ENCODE peak calls at places on chromosomes 16 and 17, in four cellular contexts. X is A549, T is ovary, Z is tibial nerve. C is an unnamed sample.

GRCh38 chr17:79739148-79740062 is 8.7 kb downstream of the ENPP7 start:
- DNase-seq in X (no peak), T (no peak), Z (no peak), C (no peak)

GRCh38 chr17:63309021-63309420 is 137.1 kb downstream of the CYB561 start:
- DNase-seq in X (peak; percentile 13), T (no peak), Z (no peak), C (no peak)

GRCh38 chr16:22665048-22665797 is 148.7 kb upstream of the HS3ST2 start:
- DNase-seq in X (no peak), T (no peak), Z (no peak), C (no peak)

GRCh38 chr17:76318586-76318985 is 10.5 kb upstream of the QRICH2 start:
- DNase-seq in X (no peak), T (no peak), Z (no peak), C (no peak)

GRCh38 chr17:76840443-76840767 is 27.8 kb upstream of the MGAT5B start:
- DNase-seq in X (no peak), T (no peak), Z (no peak), C (no peak)

GRCh38 chr17:42750730-42751356 is 6.0 kb upstream of the EZH1 start:
- DNase-seq in X (no peak), T (no peak), Z (no peak), C (no peak)

GRCh38 chr16:86509759-86510464 is 415 bp upstream of the FOXF1 start:
- DNase-seq in X (no peak), T (peak; percentile 38), Z (no peak), C (no peak)

GRCh38 chr17:81066072-81066471 is 31.1 kb downstream of the BAIAP2 start:
- DNase-seq in X (no peak), T (no peak), Z (no peak), C (no peak)

GRCh38 chr17:31919802-31920525 is 16.8 kb upstream of the SUZ12 start:
- DNase-seq in X (no peak), T (no peak), Z (no peak), C (no peak)

GRCh38 chr17:44794699-44795413 is 35.2 kb downstream of the GJC1 start:
- DNase-seq in X (peak; percentile 84), T (no peak), Z (no peak), C (no peak)

GRCh38 chr17:42337442-42337841 is 49.1 kb downstream of the STAT5A start:
- DNase-seq in X (no peak), T (no peak), Z (no peak), C (no peak)

GRCh38 chr17:80151333-80151732 is 4.4 kb upstream of the EIF4A3 start:
- DNase-seq in X (no peak), T (no peak), Z (no peak), C (no peak)

GRCh38 chr17:35167046-35167445 is 19.4 kb downstream of the UNC45B start:
- DNase-seq in X (no peak), T (no peak), Z (no peak), C (no peak)

GRCh38 chr17:7560172-7561027 is 1.3 kb upstream of the SENP3 start:
- DNase-seq in X (peak; percentile 78), T (peak; percentile 69), Z (peak; percentile 46), C (no peak)

GRCh38 chr17:35242158-35242804 is 591 bp upstream of the SLFN5 start:
- DNase-seq in X (peak; percentile 69), T (peak; percentile 56), Z (peak; percentile 29), C (peak; percentile 80)

GRCh38 chr17:55122114-55122513 is 142.6 kb upstream of the HLF start:
- DNase-seq in X (no peak), T (no peak), Z (no peak), C (no peak)

GRCh38 chr16:8511464-8511863 is 78.8 kb downstream of the TMEM114 start:
- DNase-seq in X (peak; percentile 23), T (no peak), Z (no peak), C (no peak)

GRCh38 chr17:47718634-47719405 is 14.2 kb upstream of the TBX21 start:
- DNase-seq in X (no peak), T (no peak), Z (no peak), C (no peak)

GRCh38 chr16:85556456-85557082 is 56.6 kb upstream of the GSE1 start:
- DNase-seq in X (peak; percentile 16), T (peak; percentile 72), Z (no peak), C (no peak)

GRCh38 chr16:48081656-48082055 is 74.1 kb downstream of the ABCC12 start:
- DNase-seq in X (peak; percentile 78), T (no peak), Z (no peak), C (no peak)

GRCh38 chr17:79417589-79417988 is 193.3 kb downstream of the RBFOX3 start:
- DNase-seq in X (no peak), T (no peak), Z (no peak), C (no peak)

GRCh38 chr16:68252383-68252782 is 7.2 kb downstream of the PLA2G15 start:
- DNase-seq in X (no peak), T (no peak), Z (no peak), C (no peak)

GRCh38 chr17:80861892-80862291 is 129.7 kb upstream of the CHMP6 start:
- DNase-seq in X (peak; percentile 58), T (no peak), Z (no peak), C (no peak)

GRCh38 chr17:80647746-80648145 is 103.1 kb downstream of the RPTOR start:
- DNase-seq in X (no peak), T (no peak), Z (no peak), C (no peak)

GRCh38 chr17:44961921-44962350 is 6.2 kb downstream of the C1QL1 start:
- DNase-seq in X (peak; percentile 62), T (no peak), Z (no peak), C (no peak)

GRCh38 chr17:83010323-83011200 is 68.8 kb upstream of the METRNL start:
- DNase-seq in X (no peak), T (no peak), Z (no peak), C (no peak)

GRCh38 chr16:88618956-88619667 is 19.3 kb upstream of the IL17C start:
- DNase-seq in X (no peak), T (no peak), Z (no peak), C (no peak)

GRCh38 chr16:88616736-88617135 is 21.6 kb upstream of the IL17C start:
- DNase-seq in X (no peak), T (no peak), Z (no peak), C (no peak)

GRCh38 chr16:88617268-88618031 is 20.9 kb upstream of the IL17C start:
- DNase-seq in X (no peak), T (no peak), Z (no peak), C (no peak)

GRCh38 chr16:88619859-88620655 is 18.3 kb upstream of the IL17C start:
- DNase-seq in X (no peak), T (no peak), Z (no peak), C (no peak)

DNA sequence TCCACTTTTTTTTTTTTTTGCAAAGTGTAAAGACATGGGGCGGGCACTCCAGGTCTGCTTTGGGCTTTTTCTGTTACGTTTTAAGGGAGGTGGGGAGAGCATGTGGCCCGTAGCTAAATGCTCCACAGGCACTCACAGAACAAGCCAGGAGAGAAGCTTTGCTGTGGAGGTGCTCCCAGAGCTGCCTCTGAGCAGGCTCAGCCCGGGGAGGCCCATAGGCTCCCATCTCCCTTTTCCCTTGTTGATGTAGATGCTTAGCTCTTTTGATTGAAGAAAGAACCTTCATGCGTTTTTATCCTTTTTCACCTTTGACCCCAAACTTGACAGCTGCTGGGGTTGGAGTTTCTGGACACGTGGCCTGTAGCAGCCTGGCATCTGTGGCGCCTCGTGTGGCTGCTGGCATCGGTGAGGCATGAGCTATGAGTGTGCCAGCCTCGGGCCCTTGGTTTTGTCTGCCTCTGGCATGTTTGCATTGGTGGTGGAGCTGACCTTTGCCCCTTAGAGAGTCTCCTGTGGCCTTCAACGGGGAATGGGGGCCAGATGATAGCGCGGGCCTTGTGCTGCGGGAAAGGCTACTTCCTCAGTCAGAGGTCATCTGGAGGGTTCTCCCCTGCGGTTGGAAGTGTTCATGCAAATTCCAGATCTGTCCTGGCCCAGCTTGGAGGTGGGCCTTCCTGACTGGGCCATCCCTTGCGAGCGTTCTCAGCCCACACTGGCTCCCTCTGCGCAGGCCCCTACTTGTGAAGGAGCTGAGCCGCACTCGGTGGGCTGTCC is 20.0 kb upstream of the IL17C start:
- DNase-seq in X (no peak), T (no peak), Z (no peak), C (no peak)
- TF ChIP-seq EP300 in X (no peak), T (no peak), Z (no peak), C (no peak)

DNA sequence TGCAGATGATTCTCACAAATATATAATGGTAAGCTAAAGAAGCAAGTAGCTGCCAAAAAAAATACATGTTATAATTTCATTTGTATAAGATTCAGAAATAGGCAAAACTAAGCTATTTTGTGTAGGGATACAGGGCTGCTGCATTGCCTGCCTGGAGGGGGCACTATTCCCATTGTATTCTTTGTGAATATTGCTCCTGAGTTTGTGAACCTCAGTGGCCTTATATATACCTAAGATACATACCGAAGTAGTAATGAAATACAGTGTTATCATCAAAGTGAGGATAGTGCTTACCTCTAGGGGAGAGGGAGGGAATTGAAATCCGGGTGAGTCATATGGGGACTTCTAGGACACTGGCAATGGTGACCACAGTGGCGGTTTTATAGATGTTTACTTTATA is 53.5 kb downstream of the C17orf58 start:
- DNase-seq in X (peak; percentile 32), T (no peak), Z (no peak), C (no peak)
- TF ChIP-seq CTCF in X (peak; percentile 49), T (no peak), Z (peak; percentile 14), C (peak; percentile 18)

GRCh38 chr17:8939496-8940334 is 25.8 kb downstream of the PIK3R5 start:
- DNase-seq in X (no peak), T (no peak), Z (no peak), C (no peak)

GRCh38 chr17:8941980-8942617 is 23.4 kb downstream of the PIK3R5 start:
- DNase-seq in X (no peak), T (no peak), Z (no peak), C (no peak)

GRCh38 chr17:8941520-8941919 is 24.0 kb downstream of the PIK3R5 start:
- DNase-seq in X (no peak), T (no peak), Z (no peak), C (no peak)

GRCh38 chr17:8944083-8944482 is 21.4 kb downstream of the PIK3R5 start:
- DNase-seq in X (no peak), T (no peak), Z (no peak), C (no peak)

DNA sequence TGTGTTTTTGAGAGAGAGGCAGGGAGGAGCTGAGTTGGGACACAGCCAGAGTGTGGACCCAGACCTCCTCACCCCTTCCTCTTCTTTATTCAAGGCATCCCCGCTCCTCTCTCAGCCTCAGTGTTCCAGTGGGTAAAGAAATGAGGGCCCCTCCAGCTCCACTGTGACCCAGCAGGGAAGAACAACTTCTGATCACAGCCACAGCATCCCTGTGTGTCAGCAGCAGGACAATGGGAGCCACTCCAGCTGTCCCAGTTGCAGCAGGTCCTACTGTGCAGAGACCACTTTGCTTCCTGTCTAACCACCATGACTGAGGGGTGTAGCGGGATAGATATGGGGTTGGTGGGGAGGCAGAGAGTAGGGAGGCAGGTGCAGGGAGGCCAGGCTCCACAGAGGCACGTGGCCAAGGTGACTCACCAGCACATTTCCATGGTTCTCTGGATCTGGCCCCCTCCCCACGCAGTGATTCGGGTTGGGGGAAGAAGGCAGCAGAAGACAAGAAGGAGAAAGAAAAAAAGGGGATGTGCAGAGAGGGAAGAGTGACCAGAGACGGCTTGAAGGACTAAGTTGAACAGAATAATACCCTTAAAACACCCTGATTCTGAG is 24.5 kb downstream of the PIK3R5 start:
- DNase-seq in X (no peak), T (no peak), Z (no peak), C (no peak)
- H3K4me1 ChIP-seq in X (no peaks in the 10 kb centered on the region), T (no peaks in the 10 kb centered on the region), Z (no peaks in the 10 kb centered on the region), C (no peaks in the 10 kb centered on the region)

DNA sequence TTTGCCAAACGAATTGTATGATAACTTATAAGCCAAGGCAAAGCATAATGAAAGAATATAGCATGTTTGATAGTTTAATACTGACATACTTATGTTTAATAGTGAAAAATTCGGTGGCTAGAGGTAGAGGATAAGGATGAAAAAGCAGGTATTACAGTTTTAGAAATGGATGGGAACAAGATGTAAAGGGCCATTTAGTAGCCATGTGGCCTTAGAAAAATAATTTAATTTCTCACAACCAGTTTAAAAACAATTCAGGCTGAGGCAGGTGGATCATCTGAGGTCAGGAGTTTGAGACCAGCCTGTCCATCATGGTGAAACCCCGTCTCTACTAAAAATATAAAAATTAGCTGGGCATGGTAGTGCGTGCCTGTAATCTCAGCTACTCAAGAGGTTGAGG is 119.5 kb upstream of the NACA2 start:
- DNase-seq in X (no peak), T (no peak), Z (no peak), C (no peak)
- TF ChIP-seq EP300 in X (no peak), T (no peak), Z (no peak), C (no peak)

C was measured in suprapubic skin.